ENCODE peak calls at places on chromosomes 11 and 22, in four cellular contexts. S is HFF-Myc, X is adrenal gland, G is foreskin fibroblast. J is an unnamed sample.

GRCh38 chr22:36415415-36416168 is 27.8 kb upstream of the MYH9 start:
- DNase-seq in S (peak; percentile 42), G (no peak), X (no peak), J (no peak)

GRCh38 chr22:41931701-41932269 is 5.2 kb upstream of the TNFRSF13C start:
- DNase-seq in G (no peak), X (no peak), S (no peak), J (no peak)

GRCh38 chr22:43592470-43592869 is 180.7 kb downstream of the MPPED1 start:
- DNase-seq in S (no peak), X (no peak), G (no peak), J (no peak)

GRCh38 chr22:36493690-36494110 is 12.3 kb upstream of the TXN2 start:
- DNase-seq in G (no peak), S (no peak), X (peak; percentile 53), J (no peak)

GRCh38 chr11:85485902-85486301 is 141.2 kb downstream of the DLG2 start:
- DNase-seq in G (no peak), S (no peak), X (no peak), J (no peak)

GRCh38 chr11:74179234-74180126 is 8.4 kb downstream of the PPME1 start:
- DNase-seq in X (no peak), G (no peak), S (no peak), J (no peak)

GRCh38 chr11:2770556-2771301 is 70.9 kb upstream of the KCNQ1OT1 start:
- DNase-seq in X (no peak), G (no peak), S (no peak), J (no peak)

GRCh38 chr11:65865550-65866172 is 5.4 kb downstream of the MUS81 start:
- DNase-seq in G (no peak), S (no peak), X (no peak), J (no peak)

GRCh38 chr11:46393231-46393616 is 1.6 kb upstream of the CHRM4 start:
- DNase-seq in G (no peak), S (no peak), X (no peak), J (no peak)

GRCh38 chr11:119589011-119589410 is 140.0 kb downstream of the NECTIN1 start:
- DNase-seq in G (no peak), X (no peak), S (no peak), J (no peak)

GRCh38 chr11:96213500-96213899 is 129.5 kb downstream of the MAML2 start:
- DNase-seq in S (no peak), G (peak; percentile 64), X (no peak), J (peak; percentile 63)

GRCh38 chr11:59336931-59337330 is 21.8 kb upstream of the OR5AN1 start:
- DNase-seq in X (no peak), G (no peak), S (no peak), J (no peak)

GRCh38 chr11:91776660-91777059 is 448.0 kb upstream of the FAT3 start:
- DNase-seq in S (no peak), G (no peak), X (peak; percentile 35), J (no peak)

GRCh38 chr22:25067851-25068421 is 115.4 kb downstream of the KIAA1671 start:
- DNase-seq in G (no peak), S (no peak), X (peak; percentile 91), J (no peak)

GRCh38 chr22:49327411-49327810 is 500.3 kb downstream of the BRD1 start:
- DNase-seq in G (no peak), X (no peak), S (no peak), J (no peak)

GRCh38 chr11:62804310-62805043 is 763 bp downstream of the NXF1 start:
- DNase-seq in G (peak; percentile 16), S (no peak), X (peak; percentile 53), J (no peak)

GRCh38 chr11:19777032-19777341 is 64.3 kb downstream of the NAV2 start:
- DNase-seq in S (no peak), G (no peak), X (no peak), J (no peak)

GRCh38 chr11:12141283-12141682 is 30.9 kb downstream of the MICAL2 start:
- DNase-seq in S (no peak), G (no peak), X (no peak), J (no peak)

GRCh38 chr22:25051983-25052710 is 99.6 kb downstream of the KIAA1671 start:
- DNase-seq in G (no peak), S (no peak), X (peak; percentile 86), J (no peak)

GRCh38 chr11:61601512-61601911 is 20.6 kb upstream of the SYT7 start:
- DNase-seq in X (no peak), S (no peak), G (no peak), J (no peak)

GRCh38 chr11:60835472-60835871 is 6.4 kb upstream of the CCDC86 start:
- DNase-seq in G (peak; percentile 32), S (no peak), X (no peak), J (no peak)

GRCh38 chr11:70558651-70559050 is 160.3 kb downstream of the CTTN start:
- DNase-seq in S (no peak), G (no peak), X (no peak), J (no peak)

GRCh38 chr11:123640677-123641494 is 13.5 kb downstream of the SCN3B start:
- DNase-seq in G (no peak), S (no peak), X (peak; percentile 51), J (no peak)

GRCh38 chr11:47726878-47727514 is 11.8 kb upstream of the AGBL2 start:
- DNase-seq in S (no peak), X (peak; percentile 74), G (no peak), J (no peak)

GRCh38 chr11:16879690-16880089 is 134.5 kb downstream of the PLEKHA7 start:
- DNase-seq in S (no peak), X (no peak), G (no peak), J (no peak)

GRCh38 chr11:117384045-117384444 is 56.4 kb downstream of the CEP164 start:
- DNase-seq in S (peak; percentile 40), G (peak; percentile 93), X (peak; percentile 5), J (peak; percentile 29)

GRCh38 chr11:69529001-69529400 is 47.5 kb downstream of the LINC01488 start:
- DNase-seq in G (no peak), X (no peak), S (no peak), J (no peak)

GRCh38 chr11:114610550-114610949 is 15.0 kb upstream of the NXPE4 start:
- DNase-seq in X (no peak), S (no peak), G (no peak), J (no peak)

DNA sequence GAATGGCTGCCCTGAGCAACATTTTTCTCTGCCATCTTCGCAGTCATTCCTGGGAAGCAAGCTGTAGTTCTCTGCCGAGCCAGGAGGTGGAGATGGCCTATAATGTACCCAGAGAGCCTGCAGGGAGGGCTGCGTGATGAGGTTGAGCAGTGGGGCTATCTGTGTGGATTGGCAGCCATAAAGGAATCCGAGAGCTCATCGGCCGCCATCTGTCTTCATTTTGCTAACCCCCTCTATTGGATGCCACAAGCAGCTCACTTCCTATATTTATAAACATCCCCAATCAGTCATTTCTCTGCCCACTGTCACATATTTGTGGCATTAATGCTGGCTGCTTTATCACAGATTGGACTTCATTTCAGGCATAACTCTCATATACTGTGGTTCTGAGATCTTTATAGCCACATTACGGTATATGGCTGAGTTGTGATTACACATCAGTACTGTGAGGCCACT is 209.5 kb downstream of the NTM start:
- DNase-seq in G (no peak), X (peak; percentile 46), S (no peak), J (peak; percentile 45)
- TF ChIP-seq CTCF in G (peak; percentile 62), X (peak; percentile 29), S (peak; percentile 55), J (peak; percentile 87)

GRCh38 chr22:45265546-45265945 is 19.2 kb upstream of the UPK3A start:
- DNase-seq in X (no peak), S (no peak), G (no peak), J (no peak)

GRCh38 chr22:45261407-45262088 is 20.9 kb upstream of the KIAA0930 start:
- DNase-seq in X (no peak), S (no peak), G (no peak), J (no peak)

GRCh38 chr22:45262931-45263789 is 21.6 kb upstream of the UPK3A start:
- DNase-seq in S (no peak), G (no peak), X (peak; percentile 46), J (no peak)

GRCh38 chr22:45262195-45262930 is 21.7 kb upstream of the KIAA0930 start:
- DNase-seq in S (no peak), G (no peak), X (no peak), J (no peak)

GRCh38 chr22:45263790-45264269 is 20.9 kb upstream of the UPK3A start:
- DNase-seq in X (peak; percentile 93), G (peak; percentile 81), S (peak; percentile 63), J (no peak)
- H3K4me3 ChIP-seq in X (no peak overlapping the region), G (no peak overlapping the region), S (no peak overlapping the region), J (no peak overlapping the region)

GRCh38 chr11:130825621-130826020 is 90.7 kb downstream of the SNX19 start:
- DNase-seq in X (no peak), S (no peak), G (no peak), J (no peak)

GRCh38 chr11:130828741-130829140 is 87.5 kb downstream of the SNX19 start:
- DNase-seq in G (no peak), X (peak; percentile 56), S (no peak), J (no peak)

GRCh38 chr11:130829801-130830562 is 86.3 kb downstream of the SNX19 start:
- DNase-seq in G (no peak), S (no peak), X (peak; percentile 4), J (no peak)

GRCh38 chr11:130826572-130826971 is 89.7 kb downstream of the SNX19 start:
- DNase-seq in X (no peak), S (no peak), G (no peak), J (no peak)

GRCh38 chr11:130827697-130828377 is 88.4 kb downstream of the SNX19 start:
- DNase-seq in S (peak; percentile 59), G (peak; percentile 78), X (peak; percentile 84), J (no peak)
- TF ChIP-seq CTCF in S (peak; percentile 69), G (peak; percentile 83), X (peak; percentile 42), J (peak; percentile 65)

DNA sequence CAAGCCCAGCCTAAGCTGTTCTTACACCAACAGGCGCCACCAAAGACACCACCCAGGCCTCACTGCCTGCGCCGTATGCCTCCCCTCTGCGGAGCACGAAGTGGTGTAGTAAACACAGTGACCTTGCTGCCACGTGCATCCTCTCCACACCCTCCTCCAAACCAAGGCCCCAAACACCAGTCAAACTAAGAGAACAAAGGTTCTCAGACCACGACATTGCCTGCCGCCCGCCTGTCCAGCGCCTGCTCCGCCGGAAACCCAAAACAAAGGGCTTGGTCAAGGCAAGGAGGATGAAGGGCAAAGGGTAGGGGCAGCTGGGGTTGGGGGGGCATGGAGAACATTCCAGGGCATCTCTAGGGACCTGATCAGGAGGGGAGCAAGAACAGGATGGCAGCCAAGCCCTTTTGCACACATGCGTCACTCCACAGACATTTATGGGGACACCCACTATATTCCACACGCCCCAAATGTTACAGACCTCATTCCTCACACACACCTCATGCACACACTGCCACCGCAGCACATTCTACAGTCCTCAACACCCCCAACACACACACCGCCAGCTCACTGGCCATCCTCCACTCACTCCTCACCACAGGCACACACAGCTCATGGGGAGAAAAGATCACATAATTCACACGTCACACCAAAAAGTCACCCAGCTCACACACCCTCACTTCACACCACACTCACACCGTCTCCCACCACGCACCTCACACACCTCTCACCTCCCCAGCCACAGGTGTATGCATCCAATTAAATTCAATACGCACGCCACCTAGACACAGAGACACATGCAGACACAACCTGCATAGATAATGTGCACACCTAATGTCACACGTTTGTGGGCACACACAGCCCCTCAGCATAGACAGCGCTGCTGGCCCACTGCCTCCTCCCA is 34.5 kb downstream of the PDE2A start:
- DNase-seq in S (no peak), X (peak; percentile 34), G (no peak), J (no peak)
- H3K4me3 ChIP-seq in S (no peak overlapping the region), X (peak overlapping the region; percentile 67), G (no peak overlapping the region), J (no peak overlapping the region)

J was measured in astrocyte of the cerebellum.